ENCODE peak calls at places on chromosomes 13 and 19, in eight cellular contexts. G is psoas muscle, F is PC-3, K is left lung, W is omental fat pad, S is NB4, A is B cell, E is lower lobe of right lung. H is an unnamed sample.

GRCh38 chr13:109700176-109700575 is 86.2 kb downstream of the IRS2 start:
- DNase-seq in F (peak), A (no peak), G (peak), E (peak), W (no peak), S (peak), K (peak), H (no peak)

GRCh38 chr13:79393564-79394249 is 12.3 kb downstream of the RBM26 start:
- DNase-seq in W (no peak), F (peak), K (peak), E (peak), A (peak), S (peak), G (no peak), H (peak)

GRCh38 chr19:49142866-49143335 is 12.3 kb downstream of the HRC start:
- DNase-seq in E (peak), W (peak), F (peak), G (peak), S (no peak), K (peak), A (peak), H (peak)

GRCh38 chr19:723714-724113 is 15.0 kb downstream of the PALM start:
- DNase-seq in E (no peak), F (no peak), S (no peak), A (no peak), G (no peak), K (no peak), W (no peak), H (no peak)

GRCh38 chr13:31441804-31442487 is 242.2 kb downstream of the B3GLCT start:
- DNase-seq in F (no peak), E (no peak), S (no peak), G (peak), W (no peak), K (no peak), A (no peak), H (no peak)

GRCh38 chr19:3821857-3822364 is 35.7 kb upstream of the MATK start:
- DNase-seq in E (peak), A (peak), K (peak), S (peak), G (peak), F (peak), W (peak), H (peak)

GRCh38 chr13:87903568-87903967 is 232.4 kb downstream of the SLITRK5 start:
- DNase-seq in S (no peak), W (no peak), F (no peak), A (no peak), G (no peak), E (no peak), K (no peak), H (no peak)

GRCh38 chr19:6063576-6063961 is 46.7 kb downstream of the RFX2 start:
- DNase-seq in E (no peak), W (peak), G (no peak), A (no peak), S (no peak), K (no peak), F (no peak), H (no peak)

GRCh38 chr19:17794731-17795494 is at the start of gene B3GNT3:
- DNase-seq in G (peak), W (no peak), F (peak), A (no peak), E (peak), K (peak), S (no peak), H (no peak)

GRCh38 chr13:41608779-41609178 is 151.4 kb downstream of the RGCC start:
- DNase-seq in A (no peak), F (no peak), E (no peak), G (no peak), W (no peak), S (no peak), K (no peak), H (no peak)

GRCh38 chr19:51034704-51035103 is at the start of gene KLK12:
- DNase-seq in E (no peak), A (no peak), F (no peak), W (no peak), K (no peak), G (no peak), S (no peak), H (no peak)

GRCh38 chr13:32267836-32268439 is 47.2 kb downstream of the ZAR1L start:
- DNase-seq in E (no peak), K (no peak), F (peak), A (peak), W (no peak), G (no peak), S (no peak), H (peak)

GRCh38 chr13:110232146-110232545 is 74.8 kb downstream of the COL4A1 start:
- DNase-seq in S (no peak), E (no peak), W (no peak), K (no peak), A (no peak), F (no peak), G (no peak), H (no peak)

GRCh38 chr19:48292798-48293197 is 22.9 kb downstream of the ZNF114 start:
- DNase-seq in F (peak), E (no peak), A (no peak), S (peak), W (peak), G (peak), K (no peak), H (no peak)

GRCh38 chr13:31967155-31967554 is 64.4 kb upstream of the FRY start:
- DNase-seq in A (no peak), W (no peak), F (no peak), S (no peak), E (no peak), G (no peak), K (no peak), H (no peak)

GRCh38 chr13:40275636-40276035 is 390.8 kb downstream of the FOXO1 start:
- DNase-seq in A (no peak), E (no peak), G (no peak), W (no peak), S (no peak), F (peak), K (no peak), H (no peak)

GRCh38 chr13:23354520-23354919 is 79.0 kb downstream of the SACS start:
- DNase-seq in E (no peak), F (no peak), W (no peak), K (no peak), G (no peak), S (no peak), A (no peak), H (no peak)

GRCh38 chr13:19058566-19058965 is 123.1 kb downstream of the TUBA3C start:
- DNase-seq in A (no peak), E (no peak), G (no peak), S (no peak), K (no peak), W (no peak), F (no peak), H (no peak)

GRCh38 chr13:31263346-31263745 is 63.6 kb downstream of the B3GLCT start:
- DNase-seq in K (no peak), F (no peak), A (no peak), W (no peak), G (no peak), E (no peak), S (no peak), H (no peak)

GRCh38 chr19:907183-907853 is 5.7 kb downstream of the R3HDM4 start:
- DNase-seq in E (peak), K (no peak), W (no peak), S (no peak), G (peak), A (peak), F (no peak), H (no peak)

GRCh38 chr13:46982856-46983582 is 86.2 kb upstream of the HTR2A start:
- DNase-seq in E (no peak), S (peak), W (no peak), A (peak), K (no peak), F (no peak), G (no peak), H (peak)

GRCh38 chr19:32318884-32319520 is 26.4 kb upstream of the ZNF507 start:
- DNase-seq in E (no peak), S (peak), F (peak), G (no peak), W (no peak), K (no peak), A (no peak), H (no peak)

GRCh38 chr19:30228726-30229523 is 143.3 kb upstream of the ZNF536 start:
- DNase-seq in A (no peak), E (no peak), K (no peak), S (no peak), G (no peak), F (no peak), W (no peak), H (no peak)

GRCh38 chr19:28428644-28429348 is 784.2 kb downstream of the UQCRFS1 start:
- DNase-seq in F (no peak), G (no peak), S (no peak), E (no peak), W (no peak), A (no peak), K (no peak), H (no peak)

GRCh38 chr19:2422951-2423880 is 4.2 kb downstream of the TIMM13 start:
- DNase-seq in W (no peak), E (no peak), S (no peak), G (no peak), K (no peak), A (no peak), F (no peak), H (no peak)

GRCh38 chr13:89721216-89721615 is 1626.3 kb upstream of the MIR17HG start:
- DNase-seq in W (no peak), S (no peak), K (no peak), A (no peak), E (no peak), F (no peak), G (no peak), H (no peak)

GRCh38 chr19:17255150-17255621 is 9.4 kb downstream of the USHBP1 start:
- DNase-seq in A (no peak), F (peak), E (peak), S (no peak), K (peak), W (no peak), G (no peak), H (no peak)

GRCh38 chr13:20908714-20909497 is 6.4 kb upstream of the XPO4 start:
- DNase-seq in G (no peak), F (no peak), W (no peak), K (no peak), E (no peak), A (no peak), S (no peak), H (no peak)

GRCh38 chr13:101149735-101150380 is 266.4 kb downstream of the NALCN start:
- DNase-seq in W (no peak), K (no peak), G (no peak), E (no peak), F (peak), A (no peak), S (peak), H (no peak)

GRCh38 chr19:7489609-7490044 is 792 bp upstream of the PEX11G start:
- DNase-seq in F (no peak), W (no peak), E (no peak), G (no peak), A (no peak), K (no peak), S (no peak), H (peak)

GRCh38 chr13:40187836-40188591 is 478.4 kb downstream of the FOXO1 start:
- DNase-seq in K (no peak), F (no peak), A (no peak), E (no peak), G (no peak), W (no peak), S (no peak), H (no peak)

GRCh38 chr13:35475960-35476943 is at the start of gene MAB21L1:
- DNase-seq in F (no peak), K (no peak), A (peak), W (no peak), S (peak), G (peak), E (no peak), H (no peak)

GRCh38 chr19:45279587-45280192 is 28.6 kb downstream of the MARK4 start:
- DNase-seq in G (no peak), E (no peak), S (no peak), A (no peak), K (no peak), W (no peak), F (no peak), H (no peak)

GRCh38 chr13:27355894-27356293 is 68.5 kb upstream of the GTF3A start:
- DNase-seq in S (no peak), F (no peak), G (no peak), E (no peak), K (no peak), W (no peak), A (no peak), H (no peak)

DNA sequence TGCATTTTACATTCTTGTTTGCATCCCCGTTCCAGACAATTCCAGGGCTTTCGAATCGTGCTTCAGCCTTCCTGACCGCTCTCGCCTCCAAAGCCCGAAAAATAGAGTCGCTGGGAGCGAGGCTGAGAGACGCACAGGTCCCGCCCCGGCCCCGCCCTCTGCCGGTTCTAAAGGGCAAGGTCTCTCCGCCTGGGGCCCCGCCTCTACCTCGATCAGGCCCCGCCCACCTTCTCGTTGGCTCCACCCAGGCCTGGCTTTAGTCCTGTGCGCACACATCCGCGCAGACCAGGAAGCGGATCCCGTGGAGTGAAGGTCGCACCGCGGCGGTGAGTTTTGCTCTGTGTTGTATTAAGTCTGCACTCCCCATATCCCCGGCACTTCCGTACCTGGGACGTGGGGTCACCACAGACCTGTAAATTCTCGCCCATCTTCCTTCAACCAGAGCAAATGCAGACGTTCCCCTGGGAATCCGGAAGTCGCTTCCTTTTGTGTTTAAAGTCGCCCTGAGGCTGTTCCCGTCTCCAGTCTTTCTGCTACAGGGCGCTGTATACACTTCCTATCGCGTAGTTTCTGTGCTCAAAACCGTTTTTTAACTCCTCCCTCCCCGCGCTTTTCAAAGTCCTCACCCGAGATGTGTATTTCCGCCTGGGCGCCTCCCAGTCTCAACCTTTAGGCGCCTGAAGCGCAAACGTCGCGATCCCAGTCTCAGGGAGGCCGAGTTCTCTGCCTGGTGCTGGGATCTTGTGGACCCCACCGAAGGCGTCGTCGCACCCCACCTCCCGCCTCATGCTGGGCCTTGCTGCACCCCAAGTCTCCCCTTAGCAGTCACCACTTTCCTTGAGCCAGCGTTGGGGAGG is at the start of gene ZNF701:
- DNase-seq in S (no peak), W (peak), A (peak), K (peak), E (peak), F (peak), G (peak), H (peak)
- TF ChIP-seq CTCF in S (no peak), W (no peak), A (peak), K (peak), E (peak), F (no peak), G (peak), H (no peak)

GRCh38 chr19:38387550-38388309 is at the start of gene GGN:
- DNase-seq in E (peak), A (peak), K (peak), G (peak), W (peak), F (peak), S (peak), H (peak)

GRCh38 chr19:38386968-38387549 is 775 bp downstream of the GGN start:
- DNase-seq in A (peak), G (peak), S (peak), E (peak), F (no peak), K (peak), W (no peak), H (no peak)

GRCh38 chr19:38385804-38386257 is 2.0 kb downstream of the GGN start:
- DNase-seq in G (no peak), W (no peak), S (no peak), E (no peak), A (peak), K (no peak), F (no peak), H (no peak)

GRCh38 chr19:38385057-38385803 is 2.6 kb downstream of the GGN start:
- DNase-seq in K (no peak), F (no peak), E (no peak), G (no peak), A (no peak), S (no peak), W (no peak), H (no peak)

DNA sequence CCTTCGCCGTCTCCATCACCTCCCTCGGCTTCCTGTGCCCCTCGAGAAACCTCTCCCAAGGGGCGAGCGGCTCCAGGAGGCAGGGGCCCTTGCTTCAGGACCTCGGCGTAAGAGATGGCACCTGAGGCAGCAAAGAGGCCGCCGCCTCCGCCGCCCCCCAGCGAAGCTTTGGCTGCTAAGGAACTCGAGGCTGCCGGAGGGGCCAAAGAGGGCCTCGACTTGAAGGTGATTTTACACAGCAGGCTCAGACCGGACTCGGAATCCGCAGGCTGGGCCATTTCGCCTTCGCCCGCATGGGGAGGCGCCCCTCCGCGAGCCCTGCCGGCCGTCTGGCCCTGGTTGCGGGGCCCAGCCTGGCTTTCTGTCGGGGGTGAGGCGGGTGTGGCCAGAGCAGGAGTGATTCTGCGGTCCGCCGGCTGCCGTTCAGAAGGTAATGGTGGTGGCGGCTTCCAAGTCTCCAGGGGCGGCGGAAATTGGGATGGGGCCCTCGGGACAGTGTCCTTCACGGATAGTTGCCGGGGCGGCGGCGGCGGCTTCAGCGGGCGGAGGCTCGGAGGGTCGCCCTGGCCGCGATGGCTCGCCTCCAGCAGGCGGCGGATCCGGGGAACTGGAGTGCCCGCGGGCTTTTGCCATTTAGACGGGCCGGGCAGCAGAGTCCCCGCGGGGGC is 1.4 kb downstream of the GGN start:
- DNase-seq in K (no peak), E (no peak), W (no peak), A (peak), S (no peak), G (no peak), F (no peak), H (no peak)
- TF ChIP-seq CTCF in K (no peak), E (no peak), W (no peak), A (no peak), S (no peak), G (no peak), F (no peak), H (no peak)

GRCh38 chr19:16041571-16042386 is 34.5 kb upstream of the TPM4 start:
- DNase-seq in G (peak), F (peak), S (peak), A (peak), K (peak), W (peak), E (peak), H (peak)
- TF ChIP-seq CTCF in G (peak), F (peak), S (peak), A (peak), K (peak), W (no peak), E (peak), H (peak)

GRCh38 chr13:62387642-62388041 is 972.0 kb upstream of the PCDH20 start:
- DNase-seq in G (no peak), W (no peak), S (no peak), E (no peak), F (peak), A (no peak), K (no peak), H (no peak)
- TF ChIP-seq CTCF in G (no peak), W (no peak), S (no peak), E (no peak), F (peak), A (no peak), K (no peak), H (peak)

DNA sequence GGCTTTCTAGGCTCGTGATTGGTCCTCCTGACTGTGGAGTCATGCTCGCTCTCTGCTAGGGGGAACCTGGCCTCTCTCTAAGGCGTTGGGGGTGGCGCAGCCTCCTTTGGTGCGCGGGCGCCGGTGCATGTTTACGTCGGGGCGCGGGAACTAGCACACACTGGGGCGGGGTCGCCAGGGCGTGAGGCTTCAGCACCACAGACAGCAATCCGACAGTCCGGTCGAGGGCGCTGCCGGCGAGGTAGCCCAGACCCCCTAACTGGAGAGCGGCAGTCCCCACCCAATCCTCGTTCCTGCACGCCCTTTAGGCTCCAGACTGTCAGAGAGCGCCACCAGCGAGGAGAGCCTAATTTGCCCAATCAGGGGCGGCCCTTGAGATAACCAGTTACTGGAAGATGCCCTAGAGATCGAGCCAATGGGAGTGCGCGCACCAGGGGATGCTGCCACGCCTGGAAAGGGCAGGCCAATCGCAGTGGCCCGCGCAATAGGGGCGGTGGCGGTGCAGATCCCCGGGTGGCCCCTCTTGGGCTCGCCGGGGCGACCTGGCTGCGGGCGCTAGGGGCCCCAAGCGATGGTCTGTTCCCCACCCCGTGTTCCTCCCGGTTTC is 1.0 kb upstream of the ELAVL3 start:
- DNase-seq in A (peak), K (peak), S (peak), F (peak), G (peak), E (peak), W (no peak), H (peak)
- TF ChIP-seq CTCF in A (no peak), K (no peak), S (no peak), F (no peak), G (no peak), E (no peak), W (no peak), H (no peak)

DNA sequence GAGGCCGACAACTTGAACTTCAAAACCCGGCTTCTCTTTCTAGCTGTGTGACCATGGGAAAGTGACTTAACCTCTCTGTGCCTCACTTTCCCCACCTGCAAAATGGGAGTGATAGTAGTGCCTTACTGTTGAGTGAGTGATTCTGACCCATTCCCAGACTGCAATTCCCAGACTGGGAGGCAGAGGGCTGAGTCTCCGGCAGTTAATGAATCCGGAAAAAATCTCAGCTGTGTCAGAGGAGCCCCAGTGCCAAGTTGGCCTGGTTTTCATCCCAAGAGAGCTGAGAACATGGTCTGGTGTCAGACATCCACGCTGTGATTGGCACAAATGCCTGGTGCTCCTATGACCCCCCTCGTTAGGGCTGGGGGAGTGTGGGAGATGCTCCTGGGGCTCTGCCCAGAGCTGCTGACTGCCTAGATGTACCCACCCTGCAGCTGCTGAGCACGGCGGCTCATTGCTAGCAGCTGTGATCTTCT is 50.0 kb downstream of the PIN1 start:
- DNase-seq in A (no peak), S (no peak), K (no peak), E (no peak), W (no peak), F (peak), G (peak), H (no peak)
- TF ChIP-seq CTCF in A (no peak), S (no peak), K (peak), E (peak), W (no peak), F (peak), G (peak), H (no peak)